ENCODE peak calls at places on chromosomes 7 and 10, in six cellular contexts. L is GM03348, K is hepatocyte, Y is A549, Z is OCI-LY7, W is Daoy. A is an unnamed sample.

GRCh38 chr10:94281654-94282053 is 81.1 kb downstream of the NOC3L start:
- DNase-seq in L (no peak), K (no peak), Y (no peak), Z (no peak), W (no peak), A (no peak)

GRCh38 chr10:96832721-96833219 is 672 bp downstream of the LCOR start:
- DNase-seq in L (peak; percentile 91), K (peak; percentile 95), Y (peak; percentile 87), Z (peak; percentile 88), W (peak; percentile 79), A (peak; percentile 85)

GRCh38 chr10:73812662-73813061 is 1.3 kb upstream of the NDST2 start:
- DNase-seq in L (no peak), K (no peak), Y (no peak), Z (no peak), W (no peak), A (no peak)

GRCh38 chr10:61992059-61992460 is 90.6 kb downstream of the ARID5B start:
- DNase-seq in L (no peak), K (no peak), Y (no peak), Z (no peak), W (no peak), A (no peak)

GRCh38 chr7:90766814-90767564 is 170.9 kb downstream of the CDK14 start:
- DNase-seq in L (peak; percentile 64), K (peak; percentile 69), Y (no peak), Z (no peak), W (peak; percentile 12), A (peak; percentile 40)

GRCh38 chr10:60470091-60470490 is 80.4 kb upstream of the ANK3 start:
- DNase-seq in L (no peak), K (no peak), Y (no peak), Z (no peak), W (no peak), A (no peak)

GRCh38 chr7:24152356-24152755 is 131.6 kb upstream of the NPY start:
- DNase-seq in L (no peak), K (peak; percentile 47), Y (no peak), Z (no peak), W (peak; percentile 42), A (no peak)

GRCh38 chr7:77913977-77914607 is 115.5 kb downstream of the PHTF2 start:
- DNase-seq in L (no peak), K (no peak), Y (no peak), Z (no peak), W (no peak), A (no peak)

GRCh38 chr7:75992083-75992755 is 2.2 kb downstream of the TMEM120A start:
- DNase-seq in L (peak; percentile 1), K (no peak), Y (no peak), Z (no peak), W (no peak), A (no peak)

GRCh38 chr7:289209-289755 is 688 bp upstream of the FOXL3 start:
- DNase-seq in L (no peak), K (no peak), Y (no peak), Z (no peak), W (no peak), A (no peak)

GRCh38 chr10:91350651-91351081 is 59.5 kb upstream of the HECTD2 start:
- DNase-seq in L (no peak), K (no peak), Y (no peak), Z (no peak), W (no peak), A (no peak)

GRCh38 chr10:128571071-128571470 is 444.8 kb upstream of the MKI67 start:
- DNase-seq in L (no peak), K (no peak), Y (no peak), Z (no peak), W (no peak), A (no peak)

GRCh38 chr7:98404840-98405239 is 4.0 kb upstream of the BAIAP2L1 start:
- DNase-seq in L (no peak), K (no peak), Y (no peak), Z (no peak), W (no peak), A (no peak)

GRCh38 chr7:84535584-84536255 is 341.1 kb upstream of the SEMA3A start:
- DNase-seq in L (no peak), K (peak; percentile 33), Y (no peak), Z (no peak), W (no peak), A (no peak)

A was measured in Calu3.